ENCODE peak calls at places on chromosomes 13 and 19, in six cellular contexts. B is lung; Q is CD8-positive, alpha-beta T cell; C is left ventricle myocardium inferior; G is right lobe of liver; D is breast epithelium. R is an unnamed sample. For H3K4me1, the result is how much of the 10 kb centered on the place peaks cover.

GRCh38 chr13:76512676-76513277 is 373.4 kb downstream of the KCTD12 start:
- DNase-seq in G (no peak), Q (no peak), B (no peak), D (no peak), C (no peak), R (no peak)

GRCh38 chr19:4035018-4035566 is 27.6 kb downstream of the PIAS4 start:
- DNase-seq in D (no peak), B (no peak), Q (no peak), C (no peak), G (no peak), R (no peak)

GRCh38 chr13:50085063-50085462 is 69.8 kb downstream of the KCNRG start:
- DNase-seq in Q (no peak), D (no peak), C (no peak), G (no peak), B (no peak), R (no peak)

GRCh38 chr13:113959198-113959597 is 14.7 kb downstream of the C13orf46 start:
- DNase-seq in Q (no peak), G (peak), B (no peak), D (no peak), C (no peak), R (no peak)

GRCh38 chr13:45482571-45483173 is 17.9 kb downstream of the COG3 start:
- DNase-seq in Q (no peak), C (no peak), B (no peak), D (no peak), G (no peak), R (no peak)

GRCh38 chr13:101144808-101145419 is 271.4 kb downstream of the NALCN start:
- DNase-seq in C (no peak), B (no peak), Q (no peak), D (no peak), G (no peak), R (no peak)

GRCh38 chr19:52542984-52543664 is 15.7 kb downstream of the ZNF808 start:
- DNase-seq in Q (peak), G (no peak), D (no peak), C (no peak), B (no peak), R (no peak)

GRCh38 chr19:46299695-46300094 is 2.9 kb downstream of the HIF3A start:
- DNase-seq in D (no peak), Q (no peak), G (no peak), B (peak), C (no peak), R (no peak)

GRCh38 chr19:38046254-38047047 is 139.4 kb downstream of the SIPA1L3 start:
- DNase-seq in C (no peak), B (no peak), G (no peak), Q (no peak), D (no peak), R (no peak)

GRCh38 chr13:92260363-92260762 is 861.9 kb downstream of the GPC5 start:
- DNase-seq in B (no peak), D (no peak), G (no peak), Q (no peak), C (no peak), R (no peak)

GRCh38 chr19:13905634-13906524 is at the start of the genes BRME1 and CC2D1A:
- DNase-seq in D (peak), C (peak), G (peak), B (peak), Q (peak), R (peak)

GRCh38 chr13:36436811-36437210 is 4.5 kb downstream of the CCNA1 start:
- DNase-seq in D (no peak), C (no peak), G (no peak), B (no peak), Q (no peak), R (no peak)

GRCh38 chr13:42047561-42048322 is 706 bp upstream of the DGKH start:
- DNase-seq in G (peak), Q (peak), C (peak), B (no peak), D (peak), R (no peak)

GRCh38 chr19:51887522-51888498 is at the start of gene ZNF577:
- DNase-seq in B (peak), D (peak), Q (peak), G (peak), C (peak), R (peak)

GRCh38 chr19:5066768-5067167 is 97.9 kb downstream of the KDM4B start:
- DNase-seq in D (no peak), Q (no peak), G (no peak), B (no peak), C (no peak), R (no peak)
- TF ChIP-seq CTCF in D (no peak), Q (no peak), G (no peak), B (no peak), C (no peak), R (no peak)

DNA sequence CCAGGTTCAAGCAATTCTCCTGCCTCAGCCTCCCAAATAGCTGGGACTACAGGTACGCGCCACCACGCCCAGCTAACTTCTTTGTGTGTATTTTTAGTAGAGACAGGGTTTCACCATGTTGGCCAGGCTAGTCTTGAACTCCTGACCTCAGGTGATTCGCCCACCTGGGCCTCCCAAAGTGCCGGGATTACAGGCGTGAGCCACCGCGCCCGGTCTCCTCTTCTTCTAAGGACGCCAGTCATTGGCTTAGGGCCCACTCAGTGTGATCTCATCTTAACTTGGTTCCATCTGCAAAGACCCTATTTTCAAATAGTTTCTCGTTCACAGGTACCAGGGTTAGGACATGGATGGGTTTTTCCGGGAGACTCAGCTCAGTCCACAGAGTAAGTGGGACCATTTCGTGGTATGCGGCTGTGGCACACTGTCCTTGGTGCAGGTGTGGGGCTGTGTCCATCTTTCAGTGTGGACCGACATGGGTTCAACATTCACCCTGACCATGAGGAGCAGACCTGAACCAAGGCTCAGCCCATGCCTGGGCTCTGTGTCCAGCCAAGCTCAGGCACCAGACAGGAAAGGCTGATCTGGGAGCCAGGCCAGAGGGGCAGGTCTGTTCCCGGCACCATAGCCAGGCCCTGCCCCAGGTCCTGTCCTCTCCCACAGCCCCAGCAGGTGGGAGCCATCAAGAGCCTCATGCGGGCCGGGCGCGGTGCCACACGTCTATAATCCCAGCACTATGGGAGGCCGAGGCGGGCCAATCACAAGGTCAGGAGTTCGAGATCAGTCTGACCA is 2.8 kb upstream of the MKNK2 start:
- DNase-seq in C (peak), B (no peak), G (peak), D (no peak), Q (no peak), R (no peak)
- H3K4me1 ChIP-seq in C (half or more), B (under half), G (under half), D (under half), Q (half or more), R (half or more)

DNA sequence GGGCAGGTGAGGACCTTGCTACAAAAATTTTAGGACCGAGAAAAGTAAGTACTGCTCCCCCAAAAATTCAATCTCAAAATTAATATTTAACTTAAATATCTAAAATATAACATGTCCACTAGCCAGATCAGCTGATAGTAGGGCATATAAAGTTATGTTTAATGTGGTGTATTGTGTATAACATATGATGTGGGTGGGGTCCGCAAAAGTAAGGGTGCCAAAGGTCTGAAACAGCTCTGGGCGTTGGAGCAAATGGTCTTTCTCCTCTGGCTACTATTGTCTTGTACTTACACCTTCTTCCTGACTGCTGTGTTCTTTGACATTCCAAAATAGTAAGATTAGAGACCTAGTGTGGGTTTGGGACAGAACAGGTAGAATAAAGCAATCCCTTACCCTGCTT is 41.2 kb downstream of the HTR2A start:
- DNase-seq in Q (no peak), C (no peak), B (no peak), G (no peak), D (no peak), R (no peak)
- TF ChIP-seq CTCF in Q (no peak), C (no peak), B (no peak), G (no peak), D (no peak), R (no peak)

GRCh38 chr19:35058370-35058769 is 16.8 kb downstream of the HPN start:
- DNase-seq in D (no peak), B (no peak), Q (no peak), C (no peak), G (no peak), R (no peak)
- H3K4me1 ChIP-seq in D (under half), B (under half), Q (under half), C (under half), G (under half), R (under half)

GRCh38 chr19:45125975-45126493 is 33.1 kb downstream of the PPP1R37 start:
- DNase-seq in Q (peak), B (peak), G (peak), D (peak), C (peak), R (no peak)
- TF ChIP-seq CTCF in Q (peak), B (peak), G (peak), D (peak), C (peak), R (peak)

DNA sequence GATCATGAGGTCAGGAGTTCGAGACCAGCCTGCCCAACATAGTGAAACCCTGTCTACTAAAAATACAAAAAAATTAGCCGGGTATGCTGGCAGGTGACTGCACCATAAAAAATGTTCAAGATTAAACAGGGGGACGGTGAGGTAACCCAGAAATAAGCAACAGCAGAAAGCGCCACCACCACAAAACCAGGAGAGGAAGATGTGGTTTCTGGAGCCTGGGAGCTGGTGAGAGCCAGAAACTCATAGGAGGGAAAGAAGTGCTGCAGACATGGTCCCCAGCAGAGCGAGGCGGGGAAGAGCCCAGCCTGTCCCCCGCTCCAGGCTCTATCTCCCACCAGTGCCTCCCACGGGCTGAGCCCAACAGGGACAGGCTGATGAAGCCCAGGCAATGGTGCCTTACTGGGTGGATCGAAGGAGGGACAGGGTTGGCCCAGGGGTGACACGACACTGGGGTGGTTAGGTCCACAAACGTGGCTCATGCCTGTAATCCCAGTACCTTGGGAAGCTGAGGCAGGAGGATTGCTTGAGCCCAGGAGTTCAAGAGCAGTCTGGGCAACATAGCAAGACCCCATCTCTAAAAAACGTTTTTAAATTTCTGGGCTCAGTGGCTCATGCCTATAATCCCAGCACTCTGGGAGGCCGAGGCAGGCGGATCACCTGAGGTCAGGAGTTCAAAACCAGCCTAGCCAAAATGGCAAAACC is 19.0 kb downstream of the SPC24 start:
- DNase-seq in C (no peak), D (no peak), G (no peak), B (no peak), Q (no peak), R (no peak)
- H3K4me1 ChIP-seq in C (under half), D (under half), G (under half), B (under half), Q (under half), R (under half)

GRCh38 chr19:18488403-18488723 is 33.5 kb downstream of the ELL start:
- DNase-seq in D (no peak), B (no peak), C (no peak), G (no peak), Q (no peak), R (no peak)
- TF ChIP-seq CTCF in D (peak), B (no peak), C (peak), G (no peak), Q (no peak), R (no peak)

GRCh38 chr19:54209748-54210494 is 9.3 kb downstream of the RPS9 start:
- DNase-seq in C (peak), G (peak), B (peak), Q (no peak), D (peak), R (peak)
- H3K4me1 ChIP-seq in C (half or more), G (under half), B (under half), Q (half or more), D (under half), R (under half)

R was measured in tibial nerve.